ENCODE peak calls at places on chromosome 12, in eight cellular contexts. W is amygdala; T is COLO829; K is fibroblast of mammary gland; I is stomach; C is stimulated activated naive CD4-positive, alpha-beta T cell treated with Interleukin-2 at 50 U/mL for 16 hours; Q is dorsolateral prefrontal cortex; S is H4. V is an unnamed sample.

GRCh38 chr12:82757059-82757458 is 70.4 kb downstream of the TMTC2 start:
- DNase-seq in W (no peak), T (no peak), K (peak; percentile 40), I (no peak), C (no peak), Q (no peak), S (no peak), V (peak; percentile 85)

GRCh38 chr12:94829552-94829951 is 173.9 kb downstream of the NDUFA12 start:
- DNase-seq in W (no peak), T (no peak), K (no peak), I (no peak), C (no peak), Q (no peak), S (no peak), V (peak; percentile 1)

GRCh38 chr12:122021193-122021821 is 377 bp upstream of the BCL7A start:
- DNase-seq in W (no peak), T (no peak), K (no peak), I (no peak), C (no peak), Q (no peak), S (no peak), V (peak; percentile 56)

GRCh38 chr12:125185740-125186470 is 120.7 kb downstream of the AACS start:
- DNase-seq in W (peak; percentile 67), T (no peak), K (peak; percentile 52), I (peak; percentile 78), C (peak; percentile 4), Q (peak; percentile 86), S (peak; percentile 72), V (peak; percentile 91)

GRCh38 chr12:91778091-91778819 is 367.4 kb downstream of the BTG1 start:
- DNase-seq in W (no peak), T (no peak), K (peak; percentile 24), I (no peak), C (no peak), Q (no peak), S (no peak), V (no peak)

GRCh38 chr12:26489908-26490307 is 294.5 kb downstream of the SSPN start:
- DNase-seq in W (no peak), T (no peak), K (no peak), I (no peak), C (no peak), Q (no peak), S (no peak), V (no peak)

GRCh38 chr12:92759634-92760268 is 57.0 kb downstream of the PLEKHG7 start:
- DNase-seq in W (no peak), T (peak; percentile 72), K (peak; percentile 97), I (no peak), C (no peak), Q (no peak), S (peak; percentile 90), V (peak; percentile 81)

GRCh38 chr12:615620-616019 is 47.6 kb downstream of the NINJ2 start:
- DNase-seq in W (no peak), T (no peak), K (no peak), I (no peak), C (no peak), Q (no peak), S (no peak), V (no peak)

GRCh38 chr12:108570743-108571603 is 8.6 kb downstream of the ISCU start:
- DNase-seq in W (no peak), T (no peak), K (peak; percentile 79), I (no peak), C (no peak), Q (no peak), S (no peak), V (peak; percentile 78)

GRCh38 chr12:3655331-3655900 is 97.5 kb downstream of the CRACR2A start:
- DNase-seq in W (no peak), T (no peak), K (peak; percentile 22), I (no peak), C (no peak), Q (no peak), S (no peak), V (no peak)

GRCh38 chr12:130401703-130402102 is 64.0 kb downstream of the PIWIL1 start:
- DNase-seq in W (no peak), T (no peak), K (no peak), I (no peak), C (no peak), Q (no peak), S (peak; percentile 13), V (peak; percentile 0)